ENCODE peak calls at places on chromosomes 7 and 10, in nine cellular contexts. W, C, S, D, Z, T, E, F and U are unnamed samples.
A peak's percentile ranks its signal among the peaks of the same experiment; 100 is the strongest.

GRCh38 chr10:30392564-30392990 is 41.4 kb upstream of the MAP3K8 start:
- DNase-seq in W (peak; percentile 77), C (peak; percentile 84), S (peak; percentile 84), D (no peak), Z (peak; percentile 65), T (peak; percentile 70), E (peak; percentile 82), F (peak; percentile 85), U (peak; percentile 26)

GRCh38 chr10:43683451-43684197 is 34.9 kb upstream of the ZNF32 start:
- DNase-seq in W (no peak), C (no peak), S (no peak), D (no peak), Z (no peak), T (no peak), E (peak; percentile 49), F (peak; percentile 85), U (no peak)

GRCh38 chr7:50832744-50833143 is 50.0 kb upstream of the GRB10 start:
- DNase-seq in W (no peak), C (no peak), S (no peak), D (peak; percentile 84), Z (no peak), T (peak; percentile 18), E (peak; percentile 61), F (no peak), U (no peak)

GRCh38 chr10:117165557-117166419 is 27.7 kb upstream of the VAX1 start:
- DNase-seq in W (no peak), C (peak; percentile 59), S (peak; percentile 83), D (no peak), Z (no peak), T (peak; percentile 52), E (peak; percentile 53), F (peak; percentile 90), U (no peak)

GRCh38 chr10:94487575-94487974 is 58.0 kb upstream of the HELLS start:
- DNase-seq in W (no peak), C (no peak), S (no peak), D (no peak), Z (no peak), T (no peak), E (no peak), F (no peak), U (no peak)

GRCh38 chr7:73973091-73973490 is 54.9 kb upstream of the ELN start:
- DNase-seq in W (peak; percentile 27), C (peak; percentile 41), S (no peak), D (no peak), Z (no peak), T (no peak), E (no peak), F (no peak), U (no peak)

GRCh38 chr7:117664047-117664446 is 184.2 kb downstream of the CFTR start:
- DNase-seq in W (no peak), C (no peak), S (no peak), D (no peak), Z (no peak), T (no peak), E (no peak), F (no peak), U (no peak)

GRCh38 chr7:105776986-105777910 is 99.2 kb downstream of the ATXN7L1 start:
- DNase-seq in W (no peak), C (no peak), S (no peak), D (no peak), Z (no peak), T (peak; percentile 16), E (no peak), F (no peak), U (no peak)

GRCh38 chr10:94111367-94111766 is 117.6 kb downstream of the PLCE1 start:
- DNase-seq in W (no peak), C (no peak), S (no peak), D (no peak), Z (no peak), T (no peak), E (no peak), F (no peak), U (no peak)

GRCh38 chr10:14391342-14391741 is 60.6 kb upstream of the FRMD4A start:
- DNase-seq in W (no peak), C (no peak), S (no peak), D (no peak), Z (no peak), T (no peak), E (no peak), F (no peak), U (no peak)

GRCh38 chr10:21525367-21526183 is at the start of gene SKIDA1:
- DNase-seq in W (peak; percentile 69), C (peak; percentile 90), S (peak; percentile 94), D (no peak), Z (peak; percentile 40), T (peak; percentile 97), E (peak; percentile 88), F (peak; percentile 91), U (no peak)

GRCh38 chr10:681670-682318 is 7.7 kb downstream of the DIP2C start:
- DNase-seq in W (no peak), C (no peak), S (no peak), D (peak; percentile 81), Z (no peak), T (peak; percentile 66), E (no peak), F (no peak), U (no peak)

GRCh38 chr10:686155-686931 is 3.1 kb downstream of the DIP2C start:
- DNase-seq in W (no peak), C (no peak), S (no peak), D (no peak), Z (no peak), T (no peak), E (no peak), F (no peak), U (no peak)

GRCh38 chr10:685613-686012 is 3.9 kb downstream of the DIP2C start:
- DNase-seq in W (no peak), C (no peak), S (no peak), D (no peak), Z (no peak), T (no peak), E (no peak), F (no peak), U (no peak)

GRCh38 chr10:682931-683447 is 6.5 kb downstream of the DIP2C start:
- DNase-seq in W (no peak), C (no peak), S (no peak), D (no peak), Z (no peak), T (no peak), E (no peak), F (no peak), U (no peak)

DNA sequence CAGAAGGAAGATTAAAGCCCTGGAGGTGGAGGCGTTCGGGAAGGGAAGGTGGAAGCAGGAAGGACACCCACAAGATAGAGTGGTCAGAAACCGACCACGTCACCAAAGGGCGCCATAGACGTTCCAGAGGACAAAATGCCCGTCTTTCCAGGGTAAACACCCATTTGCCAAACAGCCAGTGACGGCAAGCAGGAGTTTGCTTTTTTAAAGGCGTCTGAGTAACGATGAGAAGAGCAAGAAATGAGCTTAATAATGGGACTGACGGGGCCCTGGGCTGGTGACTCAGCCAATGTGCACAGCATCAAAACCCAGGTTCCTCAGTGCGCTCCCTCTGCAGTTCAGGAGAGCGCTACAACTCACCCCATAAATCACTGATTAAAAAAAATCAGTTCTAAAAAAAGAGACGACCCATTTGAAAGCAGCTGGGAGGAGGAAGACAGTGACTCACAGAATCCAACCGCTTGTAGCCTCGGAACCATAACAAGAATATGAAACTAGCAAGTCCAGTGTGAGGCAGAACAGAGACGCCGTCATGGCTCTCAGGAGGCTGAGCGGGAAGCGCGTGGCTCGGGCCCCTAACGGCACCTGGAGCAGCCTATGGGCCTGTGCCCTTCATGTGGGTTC is 5.9 kb downstream of the DIP2C start:
- DNase-seq in W (no peak), C (no peak), S (no peak), D (peak; percentile 74), Z (no peak), T (peak; percentile 69), E (no peak), F (no peak), U (no peak)
- H3K4me3 ChIP-seq in W (peak overlapping the region; percentile 8), C (no peak overlapping the region), S (no peak overlapping the region), D (peak overlapping the region; percentile 61), Z (no peak overlapping the region), T (no peak overlapping the region), E (no peak overlapping the region), F (no peak overlapping the region), U (no peak overlapping the region)

GRCh38 chr10:570631-571565 is 118.6 kb downstream of the DIP2C start:
- DNase-seq in W (no peak), C (peak; percentile 27), S (no peak), D (no peak), Z (no peak), T (no peak), E (no peak), F (no peak), U (no peak)

GRCh38 chr10:572066-572465 is 117.4 kb downstream of the DIP2C start:
- DNase-seq in W (no peak), C (peak; percentile 16), S (no peak), D (no peak), Z (no peak), T (no peak), E (no peak), F (no peak), U (no peak)

GRCh38 chr10:569961-570630 is 119.4 kb downstream of the DIP2C start:
- DNase-seq in W (no peak), C (no peak), S (no peak), D (no peak), Z (no peak), T (no peak), E (no peak), F (no peak), U (no peak)

GRCh38 chr10:571643-572042 is 117.8 kb downstream of the DIP2C start:
- DNase-seq in W (no peak), C (peak; percentile 32), S (no peak), D (no peak), Z (no peak), T (peak; percentile 26), E (no peak), F (no peak), U (no peak)

GRCh38 chr10:572696-573095 is 116.8 kb downstream of the DIP2C start:
- DNase-seq in W (no peak), C (no peak), S (no peak), D (no peak), Z (no peak), T (no peak), E (no peak), F (no peak), U (no peak)
- TF ChIP-seq CTCF in W (no peak), C (no peak), S (no peak), D (no peak), Z (no peak), T (no peak), E (no peak), F (no peak), U (no peak)

DNA sequence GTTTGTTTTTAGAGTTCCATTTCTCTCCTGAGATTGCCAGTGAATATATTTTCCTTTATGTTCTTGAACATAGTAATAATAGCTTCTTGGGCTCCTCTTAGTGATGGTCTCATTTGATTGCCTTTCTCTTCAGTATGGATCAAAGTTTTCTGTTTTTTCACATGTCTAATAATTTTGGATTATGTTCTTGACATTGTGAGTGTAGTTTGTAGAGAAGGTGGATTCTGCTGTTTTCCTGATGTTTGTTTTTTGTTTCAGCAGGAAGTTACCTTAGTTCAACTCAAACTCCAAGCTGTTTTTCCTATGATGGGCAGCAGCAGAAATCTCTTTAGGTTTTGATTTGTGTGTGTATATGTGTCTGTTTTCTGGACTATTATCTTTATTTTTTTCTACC is 43.8 kb downstream of the TAF3 start:
- DNase-seq in W (no peak), C (no peak), S (no peak), D (no peak), Z (no peak), T (no peak), E (no peak), F (no peak), U (no peak)
- H3K4me3 ChIP-seq in W (no peak overlapping the region), C (no peak overlapping the region), S (no peak overlapping the region), D (no peak overlapping the region), Z (no peak overlapping the region), T (no peak overlapping the region), E (no peak overlapping the region), F (no peak overlapping the region), U (no peak overlapping the region)

GRCh38 chr10:124417846-124418725 is 637 bp downstream of the OAT start:
- DNase-seq in W (peak; percentile 46), C (peak; percentile 71), S (peak; percentile 76), D (no peak), Z (peak; percentile 6), T (peak; percentile 67), E (peak; percentile 33), F (peak; percentile 65), U (no peak)
- TF ChIP-seq CTCF in W (no peak), C (no peak), S (no peak), D (peak; percentile 10), Z (no peak), T (peak; percentile 18), E (no peak), F (no peak), U (no peak)